ENCODE peak calls at places on chromosome 7, in ten cellular contexts. K, R, A, F, Q, Y, V, M, H and U are unnamed samples.

GRCh38 chr7:5679741-5680473 is 101.6 kb downstream of the RNF216 start:
- DNase-seq in K (no peak), R (no peak), A (peak; percentile 52), F (no peak), Q (no peak), Y (peak; percentile 76), V (no peak), M (no peak), H (no peak), U (no peak)

GRCh38 chr7:135834262-135834661 is 85.6 kb upstream of the FAM180A start:
- DNase-seq in K (no peak), R (no peak), A (no peak), F (no peak), Q (no peak), Y (no peak), V (no peak), M (no peak), H (no peak), U (no peak)

GRCh38 chr7:4067476-4067760 is 614.7 kb upstream of the FOXK1 start:
- DNase-seq in K (no peak), R (no peak), A (no peak), F (no peak), Q (no peak), Y (no peak), V (no peak), M (no peak), H (no peak), U (no peak)

GRCh38 chr7:101113860-101114259 is 13.0 kb upstream of the SERPINE1 start:
- DNase-seq in K (no peak), R (no peak), A (no peak), F (no peak), Q (no peak), Y (no peak), V (no peak), M (no peak), H (no peak), U (no peak)

GRCh38 chr7:84193787-84194186 is 802 bp downstream of the SEMA3A start:
- DNase-seq in K (no peak), R (no peak), A (no peak), F (no peak), Q (no peak), Y (no peak), V (no peak), M (no peak), H (no peak), U (no peak)

GRCh38 chr7:131108212-131108980 is 219.3 kb upstream of the MKLN1 start:
- DNase-seq in K (peak; percentile 85), R (no peak), A (peak; percentile 64), F (no peak), Q (no peak), Y (peak; percentile 53), V (no peak), M (no peak), H (no peak), U (peak; percentile 57)

GRCh38 chr7:1675673-1676549 is 5.8 kb downstream of the ELFN1 start:
- DNase-seq in K (peak; percentile 76), R (peak; percentile 52), A (no peak), F (no peak), Q (no peak), Y (no peak), V (no peak), M (no peak), H (no peak), U (no peak)

GRCh38 chr7:5417106-5418071 is 6.2 kb downstream of the TNRC18 start:
- DNase-seq in K (no peak), R (no peak), A (no peak), F (no peak), Q (no peak), Y (no peak), V (no peak), M (no peak), H (no peak), U (peak; percentile 43)

GRCh38 chr7:131370523-131370968 is 42.9 kb downstream of the MKLN1 start:
- DNase-seq in K (no peak), R (no peak), A (no peak), F (no peak), Q (no peak), Y (no peak), V (no peak), M (peak; percentile 34), H (no peak), U (no peak)

GRCh38 chr7:17132726-17133125 is 165.7 kb upstream of the AHR start:
- DNase-seq in K (no peak), R (no peak), A (no peak), F (no peak), Q (no peak), Y (no peak), V (no peak), M (no peak), H (no peak), U (no peak)

GRCh38 chr7:85111761-85112160 is 75.1 kb downstream of the SEMA3D start:
- DNase-seq in K (no peak), R (no peak), A (no peak), F (no peak), Q (no peak), Y (no peak), V (no peak), M (no peak), H (no peak), U (no peak)

GRCh38 chr7:7103343-7104313 is 78.7 kb upstream of the C1GALT1 start:
- DNase-seq in K (no peak), R (no peak), A (no peak), F (no peak), Q (peak; percentile 33), Y (peak; percentile 55), V (peak; percentile 78), M (peak; percentile 49), H (peak; percentile 75), U (peak; percentile 53)

GRCh38 chr7:134130124-134130523 is 3.0 kb downstream of the LRGUK start:
- DNase-seq in K (no peak), R (no peak), A (no peak), F (no peak), Q (no peak), Y (no peak), V (no peak), M (no peak), H (no peak), U (no peak)

GRCh38 chr7:131532570-131533091 is 23.8 kb downstream of the PODXL start:
- DNase-seq in K (peak; percentile 40), R (no peak), A (no peak), F (no peak), Q (no peak), Y (no peak), V (no peak), M (no peak), H (no peak), U (no peak)

GRCh38 chr7:13778967-13779366 is 210.5 kb downstream of the ETV1 start:
- DNase-seq in K (no peak), R (no peak), A (no peak), F (no peak), Q (no peak), Y (no peak), V (no peak), M (peak; percentile 48), H (no peak), U (no peak)

GRCh38 chr7:101557421-101557820 is 71.7 kb downstream of the MYL10 start:
- DNase-seq in K (no peak), R (no peak), A (peak; percentile 9), F (no peak), Q (no peak), Y (no peak), V (no peak), M (no peak), H (no peak), U (no peak)

GRCh38 chr7:32298403-32299132 is 191.6 kb downstream of the LSM5 start:
- DNase-seq in K (peak; percentile 77), R (peak; percentile 64), A (no peak), F (no peak), Q (peak; percentile 21), Y (no peak), V (peak; percentile 30), M (no peak), H (no peak), U (no peak)

GRCh38 chr7:6536262-6536770 is 14.9 kb downstream of the GRID2IP start:
- DNase-seq in K (no peak), R (no peak), A (no peak), F (no peak), Q (peak; percentile 32), Y (no peak), V (peak; percentile 52), M (no peak), H (no peak), U (no peak)